ENCODE peak calls at places on chromosome 19, in nine cellular contexts. One of them, this sample, is unnamed.

GRCh38 chr19:31535691-31536460 is 186.6 kb upstream of the TSHZ3 start:
- DNase-seq in brain microvascular endothelial cell: no peak
- DNase-seq in astrocyte of the spinal cord: no peak
- DNase-seq in upper lobe of left lung: no peak
- DNase-seq in foreskin keratinocyte: no peak
- DNase-seq in AG09309: no peak
- DNase-seq in omental fat pad: no peak
- DNase-seq in glutamatergic neuron: no peak
- DNase-seq in DND-41: no peak
- DNase-seq in this sample: peak

GRCh38 chr19:44703336-44704078 is 4.6 kb downstream of the CEACAM16 start:
- DNase-seq in brain microvascular endothelial cell: no peak
- DNase-seq in astrocyte of the spinal cord: no peak
- DNase-seq in upper lobe of left lung: no peak
- DNase-seq in foreskin keratinocyte: no peak
- DNase-seq in AG09309: no peak
- DNase-seq in omental fat pad: no peak
- DNase-seq in glutamatergic neuron: no peak
- DNase-seq in DND-41: no peak
- DNase-seq in this sample: no peak

GRCh38 chr19:35895911-35896642 is 4.3 kb downstream of the NFKBID start:
- DNase-seq in brain microvascular endothelial cell: no peak
- DNase-seq in astrocyte of the spinal cord: no peak
- DNase-seq in upper lobe of left lung: no peak
- DNase-seq in foreskin keratinocyte: no peak
- DNase-seq in AG09309: no peak
- DNase-seq in omental fat pad: no peak
- DNase-seq in glutamatergic neuron: no peak
- DNase-seq in DND-41: no peak
- DNase-seq in this sample: no peak

GRCh38 chr19:21569497-21569870 is 64.1 kb downstream of the ZNF429 start:
- DNase-seq in brain microvascular endothelial cell: no peak
- DNase-seq in astrocyte of the spinal cord: no peak
- DNase-seq in upper lobe of left lung: peak
- DNase-seq in foreskin keratinocyte: no peak
- DNase-seq in AG09309: no peak
- DNase-seq in omental fat pad: no peak
- DNase-seq in glutamatergic neuron: no peak
- DNase-seq in DND-41: peak
- DNase-seq in this sample: no peak

GRCh38 chr19:7874080-7874856 is at the start of gene PRR36:
- DNase-seq in brain microvascular endothelial cell: no peak
- DNase-seq in astrocyte of the spinal cord: no peak
- DNase-seq in upper lobe of left lung: peak
- DNase-seq in foreskin keratinocyte: no peak
- DNase-seq in AG09309: no peak
- DNase-seq in omental fat pad: no peak
- DNase-seq in glutamatergic neuron: peak
- DNase-seq in DND-41: peak
- DNase-seq in this sample: peak

GRCh38 chr19:40718774-40719391 is 2.0 kb downstream of the ITPKC start:
- DNase-seq in brain microvascular endothelial cell: peak
- DNase-seq in astrocyte of the spinal cord: peak
- DNase-seq in upper lobe of left lung: peak
- DNase-seq in foreskin keratinocyte: peak
- DNase-seq in AG09309: no peak
- DNase-seq in omental fat pad: no peak
- DNase-seq in glutamatergic neuron: peak
- DNase-seq in DND-41: no peak
- DNase-seq in this sample: peak

GRCh38 chr19:19250196-19250801 is 22.8 kb downstream of the TM6SF2 start:
- DNase-seq in brain microvascular endothelial cell: no peak
- DNase-seq in astrocyte of the spinal cord: no peak
- DNase-seq in upper lobe of left lung: no peak
- DNase-seq in foreskin keratinocyte: no peak
- DNase-seq in AG09309: no peak
- DNase-seq in omental fat pad: no peak
- DNase-seq in glutamatergic neuron: no peak
- DNase-seq in DND-41: no peak
- DNase-seq in this sample: no peak

GRCh38 chr19:1353144-1353543 is 30.6 kb upstream of the NDUFS7 start:
- DNase-seq in brain microvascular endothelial cell: no peak
- DNase-seq in astrocyte of the spinal cord: no peak
- DNase-seq in upper lobe of left lung: no peak
- DNase-seq in foreskin keratinocyte: no peak
- DNase-seq in AG09309: no peak
- DNase-seq in omental fat pad: no peak
- DNase-seq in glutamatergic neuron: no peak
- DNase-seq in DND-41: no peak
- DNase-seq in this sample: no peak

GRCh38 chr19:14674764-14675163 is at the start of gene ADGRE3:
- DNase-seq in brain microvascular endothelial cell: no peak
- DNase-seq in astrocyte of the spinal cord: no peak
- DNase-seq in upper lobe of left lung: no peak
- DNase-seq in foreskin keratinocyte: no peak
- DNase-seq in AG09309: no peak
- DNase-seq in omental fat pad: no peak
- DNase-seq in glutamatergic neuron: no peak
- DNase-seq in DND-41: no peak
- DNase-seq in this sample: no peak

GRCh38 chr19:35704218-35704617 is at the start of gene ZBTB32:
- DNase-seq in brain microvascular endothelial cell: peak
- DNase-seq in astrocyte of the spinal cord: peak
- DNase-seq in upper lobe of left lung: no peak
- DNase-seq in foreskin keratinocyte: peak
- DNase-seq in AG09309: no peak
- DNase-seq in omental fat pad: no peak
- DNase-seq in glutamatergic neuron: no peak
- DNase-seq in DND-41: no peak
- DNase-seq in this sample: peak

GRCh38 chr19:45166723-45167252 is 6.0 kb upstream of the NKPD1 start:
- DNase-seq in brain microvascular endothelial cell: no peak
- DNase-seq in astrocyte of the spinal cord: no peak
- DNase-seq in upper lobe of left lung: no peak
- DNase-seq in foreskin keratinocyte: no peak
- DNase-seq in AG09309: no peak
- DNase-seq in omental fat pad: no peak
- DNase-seq in glutamatergic neuron: peak
- DNase-seq in DND-41: no peak
- DNase-seq in this sample: peak

GRCh38 chr19:46404039-46404883 is 9.1 kb downstream of the CCDC8 start:
- DNase-seq in brain microvascular endothelial cell: no peak
- DNase-seq in astrocyte of the spinal cord: peak
- DNase-seq in upper lobe of left lung: peak
- DNase-seq in foreskin keratinocyte: peak
- DNase-seq in AG09309: no peak
- DNase-seq in omental fat pad: no peak
- DNase-seq in glutamatergic neuron: peak
- DNase-seq in DND-41: no peak
- DNase-seq in this sample: peak

GRCh38 chr19:13024126-13024957 is 29.1 kb downstream of the NFIX start:
- DNase-seq in brain microvascular endothelial cell: no peak
- DNase-seq in astrocyte of the spinal cord: no peak
- DNase-seq in upper lobe of left lung: no peak
- DNase-seq in foreskin keratinocyte: no peak
- DNase-seq in AG09309: no peak
- DNase-seq in omental fat pad: no peak
- DNase-seq in glutamatergic neuron: no peak
- DNase-seq in DND-41: no peak
- DNase-seq in this sample: peak

GRCh38 chr19:48969276-48970138 is 4.4 kb downstream of the FTL start:
- DNase-seq in brain microvascular endothelial cell: no peak
- DNase-seq in astrocyte of the spinal cord: no peak
- DNase-seq in upper lobe of left lung: no peak
- DNase-seq in foreskin keratinocyte: no peak
- DNase-seq in AG09309: no peak
- DNase-seq in omental fat pad: no peak
- DNase-seq in glutamatergic neuron: no peak
- DNase-seq in DND-41: peak
- DNase-seq in this sample: peak

GRCh38 chr19:52941941-52942370 is 18.7 kb upstream of the ZNF888 start:
- DNase-seq in brain microvascular endothelial cell: peak
- DNase-seq in astrocyte of the spinal cord: peak
- DNase-seq in upper lobe of left lung: no peak
- DNase-seq in foreskin keratinocyte: peak
- DNase-seq in AG09309: no peak
- DNase-seq in omental fat pad: no peak
- DNase-seq in glutamatergic neuron: peak
- DNase-seq in DND-41: peak
- DNase-seq in this sample: peak

GRCh38 chr19:54096642-54097106 is 3.9 kb downstream of the OSCAR start:
- DNase-seq in brain microvascular endothelial cell: no peak
- DNase-seq in astrocyte of the spinal cord: peak
- DNase-seq in upper lobe of left lung: peak
- DNase-seq in foreskin keratinocyte: peak
- DNase-seq in AG09309: peak
- DNase-seq in omental fat pad: no peak
- DNase-seq in glutamatergic neuron: no peak
- DNase-seq in DND-41: no peak
- DNase-seq in this sample: peak

GRCh38 chr19:41882568-41883462 is at the start of gene ARHGEF1:
- DNase-seq in brain microvascular endothelial cell: no peak
- DNase-seq in astrocyte of the spinal cord: no peak
- DNase-seq in upper lobe of left lung: peak
- DNase-seq in foreskin keratinocyte: peak
- DNase-seq in AG09309: no peak
- DNase-seq in omental fat pad: no peak
- DNase-seq in glutamatergic neuron: peak
- DNase-seq in DND-41: peak
- DNase-seq in this sample: peak

GRCh38 chr19:44943801-44944249 is 1.8 kb downstream of the APOC4 start:
- DNase-seq in brain microvascular endothelial cell: no peak
- DNase-seq in astrocyte of the spinal cord: no peak
- DNase-seq in upper lobe of left lung: peak
- DNase-seq in foreskin keratinocyte: no peak
- DNase-seq in AG09309: no peak
- DNase-seq in omental fat pad: no peak
- DNase-seq in glutamatergic neuron: no peak
- DNase-seq in DND-41: no peak
- DNase-seq in this sample: no peak

GRCh38 chr19:27935669-27936068 is 1277.3 kb downstream of the UQCRFS1 start:
- DNase-seq in brain microvascular endothelial cell: no peak
- DNase-seq in astrocyte of the spinal cord: no peak
- DNase-seq in upper lobe of left lung: no peak
- DNase-seq in foreskin keratinocyte: no peak
- DNase-seq in AG09309: no peak
- DNase-seq in omental fat pad: no peak
- DNase-seq in glutamatergic neuron: no peak
- DNase-seq in DND-41: no peak
- DNase-seq in this sample: no peak

GRCh38 chr19:8537099-8537498 is 23.1 kb upstream of the ZNF414 start:
- DNase-seq in brain microvascular endothelial cell: no peak
- DNase-seq in astrocyte of the spinal cord: no peak
- DNase-seq in upper lobe of left lung: no peak
- DNase-seq in foreskin keratinocyte: no peak
- DNase-seq in AG09309: no peak
- DNase-seq in omental fat pad: no peak
- DNase-seq in glutamatergic neuron: no peak
- DNase-seq in DND-41: no peak
- DNase-seq in this sample: no peak

GRCh38 chr19:42276821-42277220 is 7.8 kb downstream of the CIC start:
- DNase-seq in brain microvascular endothelial cell: no peak
- DNase-seq in astrocyte of the spinal cord: no peak
- DNase-seq in upper lobe of left lung: no peak
- DNase-seq in foreskin keratinocyte: peak
- DNase-seq in AG09309: no peak
- DNase-seq in omental fat pad: no peak
- DNase-seq in glutamatergic neuron: no peak
- DNase-seq in DND-41: no peak
- DNase-seq in this sample: no peak

GRCh38 chr19:29547981-29548380 is 22.2 kb downstream of the VSTM2B start:
- DNase-seq in brain microvascular endothelial cell: no peak
- DNase-seq in astrocyte of the spinal cord: no peak
- DNase-seq in upper lobe of left lung: peak
- DNase-seq in foreskin keratinocyte: no peak
- DNase-seq in AG09309: no peak
- DNase-seq in omental fat pad: no peak
- DNase-seq in glutamatergic neuron: peak
- DNase-seq in DND-41: no peak
- DNase-seq in this sample: no peak

GRCh38 chr19:4660181-4660791 is 9.9 kb downstream of the MYDGF start:
- DNase-seq in brain microvascular endothelial cell: no peak
- DNase-seq in astrocyte of the spinal cord: no peak
- DNase-seq in upper lobe of left lung: no peak
- DNase-seq in foreskin keratinocyte: no peak
- DNase-seq in AG09309: no peak
- DNase-seq in omental fat pad: no peak
- DNase-seq in glutamatergic neuron: peak
- DNase-seq in DND-41: peak
- DNase-seq in this sample: peak
- TF ChIP-seq CTCF in brain microvascular endothelial cell: peak
- TF ChIP-seq CTCF in astrocyte of the spinal cord: peak
- TF ChIP-seq CTCF in upper lobe of left lung: no peak
- TF ChIP-seq CTCF in foreskin keratinocyte: peak
- TF ChIP-seq CTCF in AG09309: peak
- TF ChIP-seq CTCF in omental fat pad: no peak
- TF ChIP-seq CTCF in glutamatergic neuron: no peak
- TF ChIP-seq CTCF in DND-41: peak
- TF ChIP-seq CTCF in this sample: peak

DNA sequence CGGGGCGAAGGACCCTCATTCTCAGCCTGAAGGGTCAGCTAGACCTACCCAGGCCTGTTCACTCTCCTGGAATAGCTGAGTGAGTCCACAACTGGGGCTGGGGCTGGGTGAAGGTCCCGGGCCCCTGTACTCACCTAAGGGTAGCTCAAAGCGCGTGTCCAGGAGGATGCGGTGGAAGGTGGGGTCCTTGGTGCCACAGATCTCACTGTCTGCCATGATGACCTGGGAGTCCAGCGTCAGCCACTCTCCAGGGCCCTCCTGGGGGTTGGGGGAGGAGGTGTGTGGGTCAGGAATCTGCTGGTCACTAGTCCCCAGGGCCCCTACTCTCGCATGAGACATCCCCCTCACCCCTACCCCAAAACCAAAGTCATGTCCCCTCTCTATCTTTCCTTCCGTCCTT is 18.7 kb downstream of the UNC13A start:
- DNase-seq in brain microvascular endothelial cell: no peak
- DNase-seq in astrocyte of the spinal cord: no peak
- DNase-seq in upper lobe of left lung: no peak
- DNase-seq in foreskin keratinocyte: no peak
- DNase-seq in AG09309: no peak
- DNase-seq in omental fat pad: no peak
- DNase-seq in glutamatergic neuron: no peak
- DNase-seq in DND-41: no peak
- DNase-seq in this sample: no peak
- TF ChIP-seq CTCF in brain microvascular endothelial cell: no peak
- TF ChIP-seq CTCF in astrocyte of the spinal cord: no peak
- TF ChIP-seq CTCF in upper lobe of left lung: no peak
- TF ChIP-seq CTCF in foreskin keratinocyte: no peak
- TF ChIP-seq CTCF in AG09309: no peak
- TF ChIP-seq CTCF in omental fat pad: no peak
- TF ChIP-seq CTCF in glutamatergic neuron: no peak
- TF ChIP-seq CTCF in DND-41: no peak
- TF ChIP-seq CTCF in this sample: no peak

GRCh38 chr19:10230155-10230903 is 802 bp downstream of the S1PR2 start:
- DNase-seq in brain microvascular endothelial cell: no peak
- DNase-seq in astrocyte of the spinal cord: no peak
- DNase-seq in upper lobe of left lung: peak
- DNase-seq in foreskin keratinocyte: no peak
- DNase-seq in AG09309: no peak
- DNase-seq in omental fat pad: no peak
- DNase-seq in glutamatergic neuron: peak
- DNase-seq in DND-41: peak
- DNase-seq in this sample: peak
- TF ChIP-seq CTCF in brain microvascular endothelial cell: peak
- TF ChIP-seq CTCF in astrocyte of the spinal cord: no peak
- TF ChIP-seq CTCF in upper lobe of left lung: no peak
- TF ChIP-seq CTCF in foreskin keratinocyte: no peak
- TF ChIP-seq CTCF in AG09309: no peak
- TF ChIP-seq CTCF in omental fat pad: no peak
- TF ChIP-seq CTCF in glutamatergic neuron: no peak
- TF ChIP-seq CTCF in DND-41: no peak
- TF ChIP-seq CTCF in this sample: peak

GRCh38 chr19:37227996-37228395 is 10.0 kb downstream of the ZNF383 start:
- DNase-seq in brain microvascular endothelial cell: no peak
- DNase-seq in astrocyte of the spinal cord: peak
- DNase-seq in upper lobe of left lung: no peak
- DNase-seq in foreskin keratinocyte: no peak
- DNase-seq in AG09309: no peak
- DNase-seq in omental fat pad: no peak
- DNase-seq in glutamatergic neuron: peak
- DNase-seq in DND-41: peak
- DNase-seq in this sample: peak
- TF ChIP-seq CTCF in brain microvascular endothelial cell: peak
- TF ChIP-seq CTCF in astrocyte of the spinal cord: peak
- TF ChIP-seq CTCF in upper lobe of left lung: peak
- TF ChIP-seq CTCF in foreskin keratinocyte: peak
- TF ChIP-seq CTCF in AG09309: peak
- TF ChIP-seq CTCF in omental fat pad: no peak
- TF ChIP-seq CTCF in glutamatergic neuron: peak
- TF ChIP-seq CTCF in DND-41: peak
- TF ChIP-seq CTCF in this sample: peak

This sample was measured in endodermal cell.